ENCODE peak calls at places on chromosomes 3 and 15, in ten cellular contexts. H is HEK293T; A is caudate nucleus; S is tibial artery; R is Daoy; P is sciatic nerve; Y is retina; C is BJ; T is endodermal cell; O is stimulated activated CD4-positive, alpha-beta T cell treated with anti-CD3 and anti-CD28 coated beads, Interleukin-12 subunit alpha, Interleukin-12 subunit beta, amount 100 ng/mL, for 4 hours. B is an unnamed sample.

GRCh38 chr15:66389098-66389858 is 2.6 kb downstream of the MAP2K1 start:
- DNase-seq in S (no peak), H (no peak), T (no peak), Y (no peak), O (no peak), R (no peak), C (no peak), P (no peak), A (no peak), B (no peak)

GRCh38 chr15:62099171-62099601 is 32.4 kb downstream of the C2CD4A start:
- DNase-seq in T (no peak), P (no peak), Y (no peak), H (no peak), S (no peak), C (peak; percentile 50), A (no peak), O (no peak), R (no peak), B (peak; percentile 42)

GRCh38 chr15:96268421-96269204 is 61.9 kb upstream of the NR2F2 start:
- DNase-seq in T (peak; percentile 51), P (no peak), A (no peak), O (no peak), R (no peak), S (no peak), Y (no peak), H (peak; percentile 40), C (no peak), B (no peak)

GRCh38 chr15:76994971-76995945 is at the start of gene PSTPIP1:
- DNase-seq in P (peak; percentile 59), A (peak; percentile 43), R (no peak), H (no peak), S (peak; percentile 79), T (peak; percentile 48), O (peak; percentile 64), C (no peak), Y (peak; percentile 53), B (no peak)

GRCh38 chr15:100867476-100867875 is 12.2 kb upstream of the ALDH1A3 start:
- DNase-seq in R (no peak), A (no peak), P (no peak), O (no peak), Y (peak; percentile 37), H (no peak), C (no peak), T (no peak), S (no peak), B (no peak)

GRCh38 chr15:63121382-63122001 is at the start of gene LACTB:
- DNase-seq in H (peak; percentile 80), S (peak; percentile 93), T (peak; percentile 96), O (peak; percentile 79), P (peak; percentile 91), R (peak; percentile 95), Y (peak; percentile 85), C (no peak), A (peak; percentile 87), B (peak; percentile 95)

GRCh38 chr3:136790786-136791185 is 28.1 kb upstream of the SLC35G2 start:
- DNase-seq in A (no peak), R (no peak), S (no peak), P (no peak), T (no peak), Y (no peak), C (no peak), O (no peak), H (no peak), B (no peak)

GRCh38 chr15:88454867-88455810 is 12.0 kb downstream of the MRPL46 start:
- DNase-seq in C (no peak), Y (peak; percentile 83), T (peak; percentile 91), H (peak; percentile 71), R (peak; percentile 53), P (peak; percentile 67), O (peak; percentile 32), S (no peak), A (peak; percentile 43), B (peak; percentile 89)

GRCh38 chr3:42088803-42089520 is 2.2 kb upstream of the TRAK1 start:
- DNase-seq in R (no peak), Y (no peak), P (no peak), T (no peak), C (no peak), A (no peak), O (no peak), H (no peak), S (no peak), B (no peak)

GRCh38 chr3:51389423-51390183 is 1.5 kb upstream of the RBM15B start:
- DNase-seq in C (no peak), S (no peak), H (peak; percentile 55), P (no peak), O (peak; percentile 42), T (peak; percentile 85), R (peak; percentile 44), Y (peak; percentile 52), A (peak; percentile 23), B (peak; percentile 68)

GRCh38 chr3:28576590-28577220 is 228.1 kb upstream of the AZI2 start:
- DNase-seq in C (no peak), S (no peak), H (peak; percentile 12), R (peak; percentile 4), O (no peak), Y (no peak), P (no peak), A (peak; percentile 51), T (peak; percentile 61), B (no peak)

GRCh38 chr3:127524300-127524896 is 66.1 kb downstream of the TPRA1 start:
- DNase-seq in O (no peak), P (no peak), S (no peak), Y (peak; percentile 69), T (no peak), A (peak; percentile 42), H (no peak), R (no peak), C (no peak), B (no peak)

GRCh38 chr15:69548367-69548766 is 95.7 kb downstream of the RPLP1 start:
- DNase-seq in O (no peak), A (no peak), P (no peak), Y (no peak), R (no peak), S (no peak), H (no peak), T (no peak), C (no peak), B (no peak)

GRCh38 chr15:69848551-69849231 is 249.0 kb downstream of the TLE3 start:
- DNase-seq in T (no peak), A (no peak), R (peak; percentile 59), S (no peak), P (no peak), H (no peak), O (no peak), Y (no peak), C (no peak), B (no peak)

B was measured in cardiac muscle cell.